ENCODE peak calls at places on chromosomes 6 and 20, in four cellular contexts. U is WTC11, Q is A549, D is K562. A is an unnamed sample.

GRCh38 chr6:54390362-54390761 is 82.1 kb downstream of the TINAG start:
- DNase-seq in U (no peak), Q (no peak), D (no peak), A (no peak)

GRCh38 chr6:13462380-13463326 is 24.7 kb downstream of the GFOD1 start:
- DNase-seq in U (no peak), Q (no peak), D (no peak), A (no peak)

GRCh38 chr6:34656378-34657036 is 40.1 kb downstream of the ILRUN start:
- DNase-seq in U (no peak), Q (no peak), D (peak), A (peak)

GRCh38 chr6:118967239-118967638 is 32.3 kb upstream of the MCM9 start:
- DNase-seq in U (no peak), Q (no peak), D (no peak), A (no peak)

GRCh38 chr20:64083380-64084208 is 604 bp downstream of the LKAAEAR1 start:
- DNase-seq in U (peak), Q (peak), D (peak), A (peak)

GRCh38 chr6:169763881-169764280 is 12.5 kb downstream of the ERMARD start:
- DNase-seq in U (no peak), Q (no peak), D (no peak), A (no peak)

GRCh38 chr20:10558635-10559187 is 115.1 kb downstream of the JAG1 start:
- DNase-seq in U (no peak), Q (peak), D (no peak), A (no peak)

GRCh38 chr20:309306-309840 is 12.0 kb downstream of the ZCCHC3 start:
- DNase-seq in U (no peak), Q (no peak), D (no peak), A (no peak)

GRCh38 chr6:150099546-150099945 is 30.6 kb upstream of the ULBP3 start:
- DNase-seq in U (no peak), Q (no peak), D (no peak), A (no peak)

GRCh38 chr6:11869656-11870340 is 91.2 kb upstream of the ADTRP start:
- DNase-seq in U (no peak), Q (no peak), D (no peak), A (no peak)

GRCh38 chr6:7146079-7146828 is 38.5 kb downstream of the RREB1 start:
- DNase-seq in U (no peak), Q (no peak), D (peak), A (peak)

GRCh38 chr6:43494321-43494720 is 15.8 kb downstream of the LRRC73 start:
- DNase-seq in U (no peak), Q (no peak), D (peak), A (no peak)

GRCh38 chr6:3778701-3779573 is 27.4 kb upstream of the PXDC1 start:
- DNase-seq in U (no peak), Q (no peak), D (no peak), A (no peak)

GRCh38 chr6:106102034-106102433 is 15.9 kb downstream of the PRDM1 start:
- DNase-seq in U (no peak), Q (no peak), D (no peak), A (no peak)

GRCh38 chr20:2937902-2938301 is 64.6 kb downstream of the PTPRA start:
- DNase-seq in U (no peak), Q (no peak), D (no peak), A (no peak)

DNA sequence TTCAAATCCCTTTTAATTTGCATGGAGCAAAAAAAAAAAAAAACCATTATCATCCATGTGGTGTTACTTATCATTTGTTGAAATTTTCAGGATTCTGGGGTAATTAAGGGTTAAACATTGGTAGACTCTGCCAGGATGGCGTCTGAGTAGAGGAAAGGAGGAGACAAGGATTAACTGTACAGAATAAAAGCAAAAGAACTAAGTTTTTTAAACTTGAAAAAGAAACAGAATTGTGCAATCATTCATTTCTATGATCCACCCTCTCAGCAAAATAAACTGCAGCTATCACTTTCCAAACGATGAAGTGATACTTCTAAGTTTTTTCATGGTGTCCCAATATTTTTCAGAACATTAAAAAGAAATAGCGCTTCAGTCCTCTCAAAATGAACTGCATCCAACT is 69.6 kb upstream of the LTV1 start:
- DNase-seq in U (no peak), Q (no peak), D (no peak), A (no peak)
- TF ChIP-seq NR3C1 in U (no peak), Q (no peak), D (no peak), A (no peak)

GRCh38 chr20:33650753-33651561 is 11.2 kb upstream of the C20orf144 start:
- DNase-seq in U (no peak), Q (no peak), D (no peak), A (no peak)

GRCh38 chr20:33648396-33649004 is 13.6 kb upstream of the C20orf144 start:
- DNase-seq in U (no peak), Q (no peak), D (peak), A (no peak)

GRCh38 chr20:33647603-33648395 is 14.3 kb upstream of the C20orf144 start:
- DNase-seq in U (no peak), Q (no peak), D (no peak), A (no peak)

GRCh38 chr20:33650111-33650752 is 11.9 kb upstream of the C20orf144 start:
- DNase-seq in U (no peak), Q (no peak), D (peak), A (no peak)

DNA sequence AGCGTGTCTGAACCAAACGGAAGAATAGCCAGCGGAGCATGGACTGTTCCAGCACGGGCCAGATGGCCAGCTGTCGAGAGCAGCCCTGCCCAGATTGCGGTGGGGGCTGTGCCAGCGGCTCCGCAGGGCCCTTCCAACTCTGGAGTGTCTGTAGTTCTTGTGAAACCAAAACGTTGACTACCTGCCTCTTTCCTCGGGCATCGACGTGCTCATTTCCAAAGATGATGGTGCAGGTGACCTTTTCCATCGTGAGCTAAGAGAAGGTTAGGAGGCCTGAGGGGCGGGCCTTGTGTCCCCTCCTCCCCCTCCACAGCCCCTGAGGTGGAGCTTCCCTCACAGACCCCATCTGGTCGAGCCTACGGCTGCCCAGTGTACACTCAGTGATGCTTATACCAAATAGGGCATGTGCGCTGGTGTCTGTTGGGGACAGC is 12.9 kb upstream of the C20orf144 start:
- DNase-seq in U (no peak), Q (no peak), D (no peak), A (no peak)
- TF ChIP-seq NR3C1 in U (no peak), Q (no peak), D (no peak), A (no peak)

GRCh38 chr20:58054744-58055373 is 173.6 kb downstream of the ANKRD60 start:
- DNase-seq in U (peak), Q (no peak), D (no peak), A (no peak)
- TF ChIP-seq NR3C1 in U (no peak), Q (no peak), D (no peak), A (no peak)

GRCh38 chr20:20073851-20074252 is 21.5 kb downstream of the CFAP61 start:
- DNase-seq in U (no peak), Q (no peak), D (no peak), A (no peak)
- TF ChIP-seq NR3C1 in U (no peak), Q (no peak), D (no peak), A (no peak)

GRCh38 chr6:136633355-136633754 is 83.1 kb upstream of the MAP7 start:
- DNase-seq in U (no peak), Q (no peak), D (no peak), A (no peak)

GRCh38 chr6:136625293-136625692 is 75.1 kb upstream of the MAP7 start:
- DNase-seq in U (no peak), Q (no peak), D (no peak), A (no peak)

GRCh38 chr6:136627191-136627590 is 77.0 kb upstream of the MAP7 start:
- DNase-seq in U (no peak), Q (no peak), D (no peak), A (no peak)

DNA sequence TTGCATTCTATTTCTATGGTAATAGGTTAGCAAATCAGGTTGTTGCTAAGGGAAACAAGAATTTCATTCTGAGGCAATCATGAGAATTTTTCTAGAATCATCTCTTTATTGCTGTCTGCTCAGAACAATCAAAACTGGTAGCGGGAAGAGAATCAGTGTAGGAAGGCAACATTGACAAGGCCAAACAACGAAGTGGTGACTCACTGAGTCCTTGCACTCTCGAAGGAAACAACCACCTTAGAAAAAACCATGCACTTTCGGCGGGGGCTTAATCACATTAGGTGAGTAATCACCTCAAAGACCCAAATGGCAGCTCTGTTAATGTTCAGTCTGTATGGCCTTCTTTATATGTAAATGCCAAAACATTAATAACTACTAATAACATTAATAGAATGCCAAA is 78.8 kb upstream of the MAP7 start:
- DNase-seq in U (no peak), Q (no peak), D (no peak), A (no peak)
- TF ChIP-seq NR3C1 in U (no peak), Q (no peak), D (no peak), A (no peak)

GRCh38 chr6:38975621-38976049 is 72.9 kb upstream of the GLP1R start:
- DNase-seq in U (no peak), Q (no peak), D (no peak), A (no peak)
- TF ChIP-seq NR3C1 in U (no peak), Q (no peak), D (no peak), A (no peak)

A was measured in HepG2.